ENCODE peak calls at places on chromosomes 4 and X, in six cellular contexts. One of them, this sample, is unnamed.

GRCh38 chr4:78682090-78682489 is 94.1 kb upstream of the BMP2K start:
- DNase-seq in activated naive CD4-positive, alpha-beta T cell treated with anti-CD3 and anti-CD28 coated beads, Interleukin-2, amount 50 U/mL, for 72 hours: no peak
- DNase-seq in cardiac fibroblast: no peak
- DNase-seq in G401: no peak
- DNase-seq in AG20443: no peak
- DNase-seq in H7: no peak
- DNase-seq in this sample: no peak

GRCh38 chr4:26020896-26021295 is 106.9 kb downstream of the SMIM20 start:
- DNase-seq in activated naive CD4-positive, alpha-beta T cell treated with anti-CD3 and anti-CD28 coated beads, Interleukin-2, amount 50 U/mL, for 72 hours: no peak
- DNase-seq in cardiac fibroblast: peak; percentile 75
- DNase-seq in G401: no peak
- DNase-seq in AG20443: peak; percentile 49
- DNase-seq in H7: no peak
- DNase-seq in this sample: no peak

GRCh38 chr4:7384929-7385890 is 49.5 kb downstream of the PSAPL1 start:
- DNase-seq in activated naive CD4-positive, alpha-beta T cell treated with anti-CD3 and anti-CD28 coated beads, Interleukin-2, amount 50 U/mL, for 72 hours: no peak
- DNase-seq in cardiac fibroblast: no peak
- DNase-seq in G401: no peak
- DNase-seq in AG20443: no peak
- DNase-seq in H7: peak; percentile 56
- DNase-seq in this sample: peak; percentile 45

GRCh38 chrX:20418809-20419208 is 152.1 kb upstream of the RPS6KA3 start:
- DNase-seq in activated naive CD4-positive, alpha-beta T cell treated with anti-CD3 and anti-CD28 coated beads, Interleukin-2, amount 50 U/mL, for 72 hours: no peak
- DNase-seq in cardiac fibroblast: no peak
- DNase-seq in G401: no peak
- DNase-seq in AG20443: no peak
- DNase-seq in H7: no peak
- DNase-seq in this sample: no peak

GRCh38 chr4:110106946-110107325 is 91.5 kb downstream of the ELOVL6 start:
- DNase-seq in activated naive CD4-positive, alpha-beta T cell treated with anti-CD3 and anti-CD28 coated beads, Interleukin-2, amount 50 U/mL, for 72 hours: no peak
- DNase-seq in cardiac fibroblast: peak; percentile 85
- DNase-seq in G401: no peak
- DNase-seq in AG20443: no peak
- DNase-seq in H7: no peak
- DNase-seq in this sample: no peak

GRCh38 chr4:99088485-99089365 is at the start of gene ADH5:
- DNase-seq in activated naive CD4-positive, alpha-beta T cell treated with anti-CD3 and anti-CD28 coated beads, Interleukin-2, amount 50 U/mL, for 72 hours: peak; percentile 78
- DNase-seq in cardiac fibroblast: peak; percentile 87
- DNase-seq in G401: peak; percentile 73
- DNase-seq in AG20443: peak; percentile 95
- DNase-seq in H7: peak; percentile 95
- DNase-seq in this sample: peak; percentile 96

GRCh38 chrX:80578518-80579105 is 158.4 kb downstream of the TENT5D start:
- DNase-seq in activated naive CD4-positive, alpha-beta T cell treated with anti-CD3 and anti-CD28 coated beads, Interleukin-2, amount 50 U/mL, for 72 hours: no peak
- DNase-seq in cardiac fibroblast: peak; percentile 42
- DNase-seq in G401: peak; percentile 0
- DNase-seq in AG20443: peak; percentile 14
- DNase-seq in H7: peak; percentile 33
- DNase-seq in this sample: no peak

GRCh38 chr4:179695175-179695574 is 2252.9 kb upstream of the AGA start:
- DNase-seq in activated naive CD4-positive, alpha-beta T cell treated with anti-CD3 and anti-CD28 coated beads, Interleukin-2, amount 50 U/mL, for 72 hours: no peak
- DNase-seq in cardiac fibroblast: peak; percentile 48
- DNase-seq in G401: no peak
- DNase-seq in AG20443: no peak
- DNase-seq in H7: no peak
- DNase-seq in this sample: no peak

GRCh38 chrX:53074987-53075386 is 7.2 kb upstream of the TSPYL2 start:
- DNase-seq in activated naive CD4-positive, alpha-beta T cell treated with anti-CD3 and anti-CD28 coated beads, Interleukin-2, amount 50 U/mL, for 72 hours: no peak
- DNase-seq in cardiac fibroblast: no peak
- DNase-seq in G401: no peak
- DNase-seq in AG20443: no peak
- DNase-seq in H7: no peak
- DNase-seq in this sample: no peak

GRCh38 chrX:118698516-118699247 is 28.7 kb upstream of the IL13RA1 start:
- DNase-seq in activated naive CD4-positive, alpha-beta T cell treated with anti-CD3 and anti-CD28 coated beads, Interleukin-2, amount 50 U/mL, for 72 hours: no peak
- DNase-seq in cardiac fibroblast: peak; percentile 40
- DNase-seq in G401: no peak
- DNase-seq in AG20443: peak; percentile 8
- DNase-seq in H7: no peak
- DNase-seq in this sample: no peak

GRCh38 chrX:40297949-40298539 is 200.3 kb upstream of the BCOR start:
- DNase-seq in activated naive CD4-positive, alpha-beta T cell treated with anti-CD3 and anti-CD28 coated beads, Interleukin-2, amount 50 U/mL, for 72 hours: no peak
- DNase-seq in cardiac fibroblast: no peak
- DNase-seq in G401: no peak
- DNase-seq in AG20443: no peak
- DNase-seq in H7: peak; percentile 55
- DNase-seq in this sample: peak; percentile 41

GRCh38 chrX:44906542-44906941 is 33.6 kb downstream of the KDM6A start:
- DNase-seq in activated naive CD4-positive, alpha-beta T cell treated with anti-CD3 and anti-CD28 coated beads, Interleukin-2, amount 50 U/mL, for 72 hours: no peak
- DNase-seq in cardiac fibroblast: no peak
- DNase-seq in G401: no peak
- DNase-seq in AG20443: no peak
- DNase-seq in H7: no peak
- DNase-seq in this sample: no peak

GRCh38 chr4:140533951-140534480 is 10.0 kb downstream of the ELMOD2 start:
- DNase-seq in activated naive CD4-positive, alpha-beta T cell treated with anti-CD3 and anti-CD28 coated beads, Interleukin-2, amount 50 U/mL, for 72 hours: no peak
- DNase-seq in cardiac fibroblast: peak; percentile 88
- DNase-seq in G401: no peak
- DNase-seq in AG20443: no peak
- DNase-seq in H7: no peak
- DNase-seq in this sample: no peak

GRCh38 chr4:99759988-99760387 is 56.6 kb upstream of the DAPP1 start:
- DNase-seq in activated naive CD4-positive, alpha-beta T cell treated with anti-CD3 and anti-CD28 coated beads, Interleukin-2, amount 50 U/mL, for 72 hours: no peak
- DNase-seq in cardiac fibroblast: no peak
- DNase-seq in G401: no peak
- DNase-seq in AG20443: no peak
- DNase-seq in H7: no peak
- DNase-seq in this sample: no peak

GRCh38 chrX:49079489-49080428 is at the start of gene WDR45:
- DNase-seq in activated naive CD4-positive, alpha-beta T cell treated with anti-CD3 and anti-CD28 coated beads, Interleukin-2, amount 50 U/mL, for 72 hours: peak; percentile 55
- DNase-seq in cardiac fibroblast: peak; percentile 75
- DNase-seq in G401: peak; percentile 75
- DNase-seq in AG20443: peak; percentile 84
- DNase-seq in H7: peak; percentile 95
- DNase-seq in this sample: peak; percentile 92

GRCh38 chrX:68196939-68197791 is 236.1 kb downstream of the OPHN1 start:
- DNase-seq in activated naive CD4-positive, alpha-beta T cell treated with anti-CD3 and anti-CD28 coated beads, Interleukin-2, amount 50 U/mL, for 72 hours: peak; percentile 3
- DNase-seq in cardiac fibroblast: peak; percentile 58
- DNase-seq in G401: peak; percentile 64
- DNase-seq in AG20443: peak; percentile 54
- DNase-seq in H7: peak; percentile 54
- DNase-seq in this sample: no peak

GRCh38 chrX:14777484-14777883 is 95.4 kb downstream of the FANCB start:
- DNase-seq in activated naive CD4-positive, alpha-beta T cell treated with anti-CD3 and anti-CD28 coated beads, Interleukin-2, amount 50 U/mL, for 72 hours: no peak
- DNase-seq in cardiac fibroblast: peak; percentile 47
- DNase-seq in G401: no peak
- DNase-seq in AG20443: peak; percentile 21
- DNase-seq in H7: no peak
- DNase-seq in this sample: no peak

GRCh38 chr4:52577285-52577968 is 81.7 kb downstream of the USP46 start:
- DNase-seq in activated naive CD4-positive, alpha-beta T cell treated with anti-CD3 and anti-CD28 coated beads, Interleukin-2, amount 50 U/mL, for 72 hours: no peak
- DNase-seq in cardiac fibroblast: peak; percentile 53
- DNase-seq in G401: no peak
- DNase-seq in AG20443: no peak
- DNase-seq in H7: no peak
- DNase-seq in this sample: no peak

GRCh38 chrX:46485897-46486296 is 59.3 kb downstream of the ZNF674 start:
- DNase-seq in activated naive CD4-positive, alpha-beta T cell treated with anti-CD3 and anti-CD28 coated beads, Interleukin-2, amount 50 U/mL, for 72 hours: no peak
- DNase-seq in cardiac fibroblast: no peak
- DNase-seq in G401: no peak
- DNase-seq in AG20443: no peak
- DNase-seq in H7: peak; percentile 8
- DNase-seq in this sample: no peak

GRCh38 chr4:6926081-6926480 is 16.5 kb downstream of the TBC1D14 start:
- DNase-seq in activated naive CD4-positive, alpha-beta T cell treated with anti-CD3 and anti-CD28 coated beads, Interleukin-2, amount 50 U/mL, for 72 hours: no peak
- DNase-seq in cardiac fibroblast: no peak
- DNase-seq in G401: no peak
- DNase-seq in AG20443: no peak
- DNase-seq in H7: no peak
- DNase-seq in this sample: no peak

GRCh38 chr4:22465996-22466395 is 49.9 kb downstream of the ADGRA3 start:
- DNase-seq in activated naive CD4-positive, alpha-beta T cell treated with anti-CD3 and anti-CD28 coated beads, Interleukin-2, amount 50 U/mL, for 72 hours: no peak
- DNase-seq in cardiac fibroblast: no peak
- DNase-seq in G401: no peak
- DNase-seq in AG20443: no peak
- DNase-seq in H7: no peak
- DNase-seq in this sample: no peak

GRCh38 chr4:791866-792630 is 33.9 kb downstream of the CPLX1 start:
- DNase-seq in activated naive CD4-positive, alpha-beta T cell treated with anti-CD3 and anti-CD28 coated beads, Interleukin-2, amount 50 U/mL, for 72 hours: peak; percentile 63
- DNase-seq in cardiac fibroblast: no peak
- DNase-seq in G401: peak; percentile 70
- DNase-seq in AG20443: no peak
- DNase-seq in H7: peak; percentile 81
- DNase-seq in this sample: peak; percentile 80

GRCh38 chrX:151359931-151360871 is 36.8 kb upstream of the VMA21 start:
- DNase-seq in activated naive CD4-positive, alpha-beta T cell treated with anti-CD3 and anti-CD28 coated beads, Interleukin-2, amount 50 U/mL, for 72 hours: peak; percentile 45
- DNase-seq in cardiac fibroblast: peak; percentile 5
- DNase-seq in G401: peak; percentile 0
- DNase-seq in AG20443: peak; percentile 64
- DNase-seq in H7: peak; percentile 41
- DNase-seq in this sample: no peak

GRCh38 chr4:1660948-1661677 is 23.0 kb downstream of the FAM53A start:
- DNase-seq in activated naive CD4-positive, alpha-beta T cell treated with anti-CD3 and anti-CD28 coated beads, Interleukin-2, amount 50 U/mL, for 72 hours: no peak
- DNase-seq in cardiac fibroblast: no peak
- DNase-seq in G401: no peak
- DNase-seq in AG20443: no peak
- DNase-seq in H7: peak; percentile 71
- DNase-seq in this sample: no peak

GRCh38 chrX:150226223-150226965 is 136.7 kb upstream of the MAMLD1 start:
- DNase-seq in activated naive CD4-positive, alpha-beta T cell treated with anti-CD3 and anti-CD28 coated beads, Interleukin-2, amount 50 U/mL, for 72 hours: no peak
- DNase-seq in cardiac fibroblast: no peak
- DNase-seq in G401: no peak
- DNase-seq in AG20443: no peak
- DNase-seq in H7: no peak
- DNase-seq in this sample: no peak

GRCh38 chr4:164807611-164808010 is 53.7 kb downstream of the SMIM31 start:
- DNase-seq in activated naive CD4-positive, alpha-beta T cell treated with anti-CD3 and anti-CD28 coated beads, Interleukin-2, amount 50 U/mL, for 72 hours: no peak
- DNase-seq in cardiac fibroblast: no peak
- DNase-seq in G401: no peak
- DNase-seq in AG20443: peak; percentile 14
- DNase-seq in H7: peak; percentile 28
- DNase-seq in this sample: no peak

GRCh38 chrX:41695464-41695863 is 6.7 kb downstream of the GPR34 start:
- DNase-seq in activated naive CD4-positive, alpha-beta T cell treated with anti-CD3 and anti-CD28 coated beads, Interleukin-2, amount 50 U/mL, for 72 hours: no peak
- DNase-seq in cardiac fibroblast: peak; percentile 44
- DNase-seq in G401: no peak
- DNase-seq in AG20443: peak; percentile 1
- DNase-seq in H7: no peak
- DNase-seq in this sample: no peak

GRCh38 chr4:2630556-2631273 is 94.3 kb downstream of the FAM193A start:
- DNase-seq in activated naive CD4-positive, alpha-beta T cell treated with anti-CD3 and anti-CD28 coated beads, Interleukin-2, amount 50 U/mL, for 72 hours: no peak
- DNase-seq in cardiac fibroblast: no peak
- DNase-seq in G401: no peak
- DNase-seq in AG20443: no peak
- DNase-seq in H7: peak; percentile 52
- DNase-seq in this sample: no peak

GRCh38 chr4:19514276-19515070 is 737.2 kb upstream of the SLIT2 start:
- DNase-seq in activated naive CD4-positive, alpha-beta T cell treated with anti-CD3 and anti-CD28 coated beads, Interleukin-2, amount 50 U/mL, for 72 hours: no peak
- DNase-seq in cardiac fibroblast: no peak
- DNase-seq in G401: no peak
- DNase-seq in AG20443: no peak
- DNase-seq in H7: no peak
- DNase-seq in this sample: no peak

GRCh38 chrX:56569378-56570061 is 6.1 kb downstream of the UBQLN2 start:
- DNase-seq in activated naive CD4-positive, alpha-beta T cell treated with anti-CD3 and anti-CD28 coated beads, Interleukin-2, amount 50 U/mL, for 72 hours: no peak
- DNase-seq in cardiac fibroblast: no peak
- DNase-seq in G401: no peak
- DNase-seq in AG20443: no peak
- DNase-seq in H7: no peak
- DNase-seq in this sample: no peak

GRCh38 chrX:125137521-125137920 is 182.2 kb upstream of the TEX13C start:
- DNase-seq in activated naive CD4-positive, alpha-beta T cell treated with anti-CD3 and anti-CD28 coated beads, Interleukin-2, amount 50 U/mL, for 72 hours: no peak
- DNase-seq in cardiac fibroblast: no peak
- DNase-seq in G401: peak; percentile 74
- DNase-seq in AG20443: no peak
- DNase-seq in H7: no peak
- DNase-seq in this sample: no peak

GRCh38 chrX:17553451-17553850 is 178.5 kb downstream of the NHS start:
- DNase-seq in activated naive CD4-positive, alpha-beta T cell treated with anti-CD3 and anti-CD28 coated beads, Interleukin-2, amount 50 U/mL, for 72 hours: no peak
- DNase-seq in cardiac fibroblast: peak; percentile 83
- DNase-seq in G401: no peak
- DNase-seq in AG20443: peak; percentile 55
- DNase-seq in H7: peak; percentile 53
- DNase-seq in this sample: no peak

GRCh38 chr4:120691106-120691505 is 231.4 kb downstream of the PRDM5 start:
- DNase-seq in activated naive CD4-positive, alpha-beta T cell treated with anti-CD3 and anti-CD28 coated beads, Interleukin-2, amount 50 U/mL, for 72 hours: no peak
- DNase-seq in cardiac fibroblast: peak; percentile 40
- DNase-seq in G401: no peak
- DNase-seq in AG20443: no peak
- DNase-seq in H7: no peak
- DNase-seq in this sample: no peak

GRCh38 chrX:46260502-46260901 is 284.7 kb downstream of the ZNF674 start:
- DNase-seq in activated naive CD4-positive, alpha-beta T cell treated with anti-CD3 and anti-CD28 coated beads, Interleukin-2, amount 50 U/mL, for 72 hours: no peak
- DNase-seq in cardiac fibroblast: no peak
- DNase-seq in G401: no peak
- DNase-seq in AG20443: peak; percentile 10
- DNase-seq in H7: no peak
- DNase-seq in this sample: no peak

This sample was measured in posterior vena cava.